ENCODE peak calls at places on chromosomes 1 and 21, in four cellular contexts. J is tibial nerve, Y is tibial artery, R is brain microvascular endothelial cell. W is an unnamed sample.

GRCh38 chr1:218365600-218365999 is 20.5 kb downstream of the TGFB2 start:
- DNase-seq in J (no peak), Y (peak), R (no peak), W (peak)

GRCh38 chr1:171455967-171456366 is 29.4 kb upstream of the PRRC2C start:
- DNase-seq in J (no peak), Y (no peak), R (no peak), W (no peak)

GRCh38 chr1:216499581-216500272 is 76.5 kb upstream of the USH2A start:
- DNase-seq in J (no peak), Y (no peak), R (no peak), W (no peak)

GRCh38 chr21:35924714-35925301 is 135.5 kb downstream of the SETD4 start:
- DNase-seq in J (no peak), Y (no peak), R (peak), W (no peak)

GRCh38 chr1:156303241-156303640 is 4.1 kb upstream of the VHLL start:
- DNase-seq in J (no peak), Y (no peak), R (no peak), W (no peak)

GRCh38 chr1:114756949-114757454 is 782 bp downstream of the CSDE1 start:
- DNase-seq in J (peak), Y (peak), R (peak), W (peak)

GRCh38 chr1:94061513-94062443 is 59.2 kb downstream of the ABCA4 start:
- DNase-seq in J (peak), Y (peak), R (peak), W (peak)

GRCh38 chr21:32733356-32733755 is 5.5 kb upstream of the SYNJ1 start:
- DNase-seq in J (no peak), Y (no peak), R (no peak), W (no peak)

GRCh38 chr21:37193006-37193405 is 74.1 kb downstream of the VPS26C start:
- DNase-seq in J (no peak), Y (no peak), R (no peak), W (no peak)

GRCh38 chr1:62247391-62248168 is 52.9 kb downstream of the L1TD1 start:
- DNase-seq in J (no peak), Y (no peak), R (no peak), W (no peak)

GRCh38 chr1:90778487-90778886 is 61.4 kb upstream of the BARHL2 start:
- DNase-seq in J (no peak), Y (no peak), R (no peak), W (no peak)

GRCh38 chr1:117001254-117001927 is at the start of gene CD101:
- DNase-seq in J (no peak), Y (no peak), R (no peak), W (no peak)

GRCh38 chr1:151790940-151791651 is 796 bp upstream of the TDRKH start:
- DNase-seq in J (no peak), Y (no peak), R (peak), W (no peak)

GRCh38 chr1:58434587-58434986 is 111.9 kb downstream of the OMA1 start:
- DNase-seq in J (no peak), Y (no peak), R (no peak), W (no peak)

GRCh38 chr1:64514197-64514765 is 44.4 kb downstream of the CACHD1 start:
- DNase-seq in J (no peak), Y (no peak), R (peak), W (no peak)

GRCh38 chr1:9836632-9836960 is 12.8 kb upstream of the CLSTN1 start:
- DNase-seq in J (no peak), Y (peak), R (no peak), W (no peak)

GRCh38 chr1:210726621-210727020 is 397.9 kb downstream of the HHAT start:
- DNase-seq in J (no peak), Y (no peak), R (peak), W (no peak)

GRCh38 chr1:24961961-24962861 is 32.1 kb upstream of the RUNX3 start:
- DNase-seq in J (no peak), Y (no peak), R (no peak), W (no peak)

GRCh38 chr1:70685300-70686286 is 274.5 kb downstream of the CTH start:
- DNase-seq in J (peak), Y (peak), R (peak), W (peak)

GRCh38 chr1:162554258-162554657 is 7.3 kb upstream of the UAP1 start:
- DNase-seq in J (no peak), Y (no peak), R (no peak), W (no peak)

GRCh38 chr1:150567717-150568561 is 11.5 kb downstream of the MCL1 start:
- DNase-seq in J (peak), Y (peak), R (peak), W (peak)

GRCh38 chr21:39715804-39716397 is 29.1 kb upstream of the IGSF5 start:
- DNase-seq in J (no peak), Y (no peak), R (peak), W (no peak)

GRCh38 chr21:45992311-45993209 is 11.0 kb downstream of the COL6A1 start:
- DNase-seq in J (peak), Y (peak), R (no peak), W (peak)

GRCh38 chr1:39650431-39650830 is 11.0 kb upstream of the HEYL start:
- DNase-seq in J (no peak), Y (no peak), R (no peak), W (no peak)

GRCh38 chr21:32499249-32500055 is 85.9 kb downstream of the TCP10L start:
- DNase-seq in J (no peak), Y (no peak), R (peak), W (no peak)

GRCh38 chr21:42234026-42234425 is 15.1 kb downstream of the ABCG1 start:
- DNase-seq in J (no peak), Y (no peak), R (no peak), W (no peak)

GRCh38 chr1:203465146-203465798 is 10.3 kb upstream of the PRELP start:
- DNase-seq in J (no peak), Y (peak), R (no peak), W (no peak)

GRCh38 chr21:33117268-33117888 is 47.4 kb downstream of the OLIG1 start:
- DNase-seq in J (no peak), Y (no peak), R (no peak), W (no peak)

GRCh38 chr1:60280764-60281278 is 207.3 kb upstream of the C1orf87 start:
- DNase-seq in J (no peak), Y (no peak), R (no peak), W (no peak)

GRCh38 chr1:6348511-6349191 is 44.9 kb downstream of the ACOT7 start:
- DNase-seq in J (no peak), Y (no peak), R (peak), W (no peak)

GRCh38 chr1:8937701-8938100 is 8.0 kb upstream of the CA6 start:
- DNase-seq in J (no peak), Y (no peak), R (no peak), W (no peak)

GRCh38 chr1:8844421-8845063 is 27.1 kb upstream of the RERE start:
- DNase-seq in J (no peak), Y (no peak), R (no peak), W (no peak)

GRCh38 chr21:45979651-45980050 is 1.9 kb upstream of the COL6A1 start:
- DNase-seq in J (no peak), Y (no peak), R (no peak), W (no peak)

GRCh38 chr21:37266515-37267221 is 466 bp downstream of the VPS26C start:
- DNase-seq in J (no peak), Y (no peak), R (peak), W (no peak)

GRCh38 chr1:178057863-178058576 is 35.9 kb upstream of the RASAL2 start:
- DNase-seq in J (peak), Y (no peak), R (peak), W (no peak)

GRCh38 chr1:53563609-53564008 is 104.4 kb downstream of the DMRTB1 start:
- DNase-seq in J (no peak), Y (no peak), R (no peak), W (no peak)

GRCh38 chr21:46264690-46265144 is 20.7 kb downstream of the MCM3AP start:
- DNase-seq in J (no peak), Y (no peak), R (no peak), W (no peak)

GRCh38 chr1:222970711-222971110 is 155.9 kb downstream of the DISP1 start:
- DNase-seq in J (no peak), Y (no peak), R (no peak), W (no peak)

DNA sequence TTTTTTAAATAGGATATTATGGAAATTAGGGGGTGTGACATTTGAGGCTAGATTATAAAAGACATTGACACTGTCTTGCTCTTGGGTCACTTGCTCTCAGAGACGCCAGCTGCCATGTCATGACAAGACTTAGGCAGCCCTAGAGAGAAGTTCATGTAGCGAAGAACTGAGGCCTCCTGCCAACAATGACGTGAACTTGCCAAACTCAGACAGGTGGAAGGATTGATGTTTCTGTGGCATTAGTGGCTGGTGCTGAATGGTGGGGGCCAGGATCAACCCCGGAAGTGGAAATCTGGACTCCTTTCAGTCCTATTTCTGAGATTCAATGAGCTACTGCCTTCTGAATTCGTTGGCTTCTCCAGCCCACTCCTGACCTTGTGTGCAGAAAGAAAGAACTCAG is 14.7 kb downstream of the NCF2 start:
- DNase-seq in J (no peak), Y (no peak), R (no peak), W (no peak)
- H3K27ac ChIP-seq in J (no peak), Y (peak), R (no peak), W (no peak)

GRCh38 chr1:160399544-160400283 is 650 bp upstream of the VANGL2 start:
- DNase-seq in J (no peak), Y (no peak), R (no peak), W (no peak)
- TF ChIP-seq CTCF in J (no peak), Y (no peak), R (no peak), W (no peak)

GRCh38 chr1:119784127-119784781 is 15.5 kb upstream of the HMGCS2 start:
- DNase-seq in J (peak), Y (peak), R (no peak), W (no peak)
- H3K27ac ChIP-seq in J (no peak), Y (no peak), R (no peak), W (no peak)

DNA sequence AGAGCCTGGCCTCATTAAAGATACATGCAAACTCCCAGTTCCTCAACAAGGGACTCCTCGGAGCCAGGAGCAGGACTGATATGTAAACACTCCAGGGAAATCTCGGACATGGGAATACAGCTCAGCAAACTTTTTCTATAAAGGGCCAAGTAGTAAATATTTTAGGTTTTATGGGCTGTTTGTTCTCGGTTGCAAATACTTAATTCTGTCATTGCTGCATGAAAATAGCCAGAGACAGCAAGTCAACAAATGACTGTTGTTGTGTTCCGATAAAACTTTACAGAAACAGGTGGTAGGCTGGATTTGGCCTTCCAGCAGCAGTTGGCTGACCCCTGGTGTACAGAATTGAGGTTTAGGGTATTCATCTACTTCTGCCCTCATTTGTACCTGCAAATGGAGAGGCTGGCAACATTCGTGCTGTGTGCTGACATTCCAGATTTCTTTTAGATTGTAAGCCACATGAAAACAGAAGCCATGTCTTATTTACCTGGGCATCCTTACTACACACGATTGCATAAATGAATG is 360.3 kb downstream of the NTNG1 start:
- DNase-seq in J (no peak), Y (no peak), R (no peak), W (no peak)
- TF ChIP-seq CTCF in J (no peak), Y (no peak), R (no peak), W (no peak)

DNA sequence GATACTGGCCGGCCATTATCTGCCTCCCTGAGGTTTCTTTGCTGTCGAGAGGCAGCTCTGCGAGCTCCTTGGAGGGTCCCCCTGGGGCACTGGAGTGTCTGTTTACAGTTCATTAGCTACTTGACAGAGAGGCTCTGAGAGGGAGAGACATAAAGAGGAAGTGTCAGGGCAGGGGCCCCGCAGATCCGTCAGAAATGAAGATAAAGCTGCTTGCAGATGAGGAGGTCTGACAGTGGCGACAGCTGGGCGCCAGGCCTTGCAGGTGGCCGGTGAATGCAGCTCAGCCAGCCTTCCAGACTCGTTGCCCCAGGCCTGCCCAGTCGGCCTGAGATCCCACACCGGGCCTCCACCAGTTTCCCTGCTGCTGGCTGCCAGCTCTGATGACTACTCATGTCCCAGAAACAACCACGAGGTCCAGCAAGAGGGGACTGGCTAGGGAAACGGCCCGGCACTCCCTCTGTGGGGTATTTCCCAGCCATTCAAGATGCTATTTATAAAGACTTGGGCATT is 84.7 kb downstream of the DISP3 start:
- DNase-seq in J (no peak), Y (no peak), R (no peak), W (no peak)
- H3K27ac ChIP-seq in J (no peak), Y (no peak), R (no peak), W (no peak)

DNA sequence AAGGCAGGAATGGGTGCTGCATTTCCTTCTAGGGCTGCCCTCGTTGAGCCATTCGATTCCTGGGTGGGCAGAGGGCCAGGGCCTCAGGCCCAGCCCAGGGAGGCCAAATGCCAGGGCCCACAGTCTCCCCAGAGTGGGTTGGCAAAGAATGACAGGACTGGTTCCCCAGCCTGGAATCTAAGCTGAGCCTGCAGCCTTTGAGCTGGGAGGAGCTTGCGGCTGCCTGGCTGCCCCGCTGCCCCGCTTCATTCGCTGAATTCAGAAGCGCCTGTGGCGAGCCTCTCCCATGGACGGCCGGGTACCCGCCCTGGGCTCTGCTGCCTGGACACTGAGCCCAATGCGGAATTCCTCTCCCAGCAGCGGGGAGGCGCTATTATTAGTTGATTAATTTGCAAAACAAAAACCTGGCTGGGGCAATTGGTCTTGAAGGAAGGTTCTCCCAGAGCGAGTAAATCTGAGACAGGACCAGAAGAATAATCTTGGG is 32.3 kb upstream of the TARDBP start:
- DNase-seq in J (peak), Y (peak), R (peak), W (peak)
- TF ChIP-seq CTCF in J (peak), Y (peak), R (peak), W (peak)

GRCh38 chr1:191993549-191993948 is 164.7 kb upstream of the RGS18 start:
- DNase-seq in J (no peak), Y (no peak), R (no peak), W (no peak)
- H3K27ac ChIP-seq in J (no peak), Y (no peak), R (no peak), W (no peak)

W was measured in thoracic aorta.